ENCODE peak calls at places on chromosome 19, in seven cellular contexts. One of them, this sample, is unnamed.

GRCh38 chr19:42290523-42291436 is 11.2 kb upstream of the PRR19 start:
- DNase-seq in LHCN-M2: no peak
- DNase-seq in OCI-LY7: peak; percentile 71
- DNase-seq in GM12892: peak; percentile 72
- DNase-seq in A549: peak; percentile 79
- DNase-seq in activated CD4-positive, CD25-positive, alpha-beta regulatory T cell: peak; percentile 61
- DNase-seq in SIG-M5: no peak
- DNase-seq in this sample: peak; percentile 66

GRCh38 chr19:49781394-49781793 is 14.6 kb downstream of the AP2A1 start:
- DNase-seq in LHCN-M2: no peak
- DNase-seq in OCI-LY7: no peak
- DNase-seq in GM12892: no peak
- DNase-seq in A549: no peak
- DNase-seq in activated CD4-positive, CD25-positive, alpha-beta regulatory T cell: no peak
- DNase-seq in SIG-M5: no peak
- DNase-seq in this sample: no peak

GRCh38 chr19:21462540-21462939 is 42.9 kb upstream of the ZNF429 start:
- DNase-seq in LHCN-M2: no peak
- DNase-seq in OCI-LY7: no peak
- DNase-seq in GM12892: no peak
- DNase-seq in A549: no peak
- DNase-seq in activated CD4-positive, CD25-positive, alpha-beta regulatory T cell: no peak
- DNase-seq in SIG-M5: no peak
- DNase-seq in this sample: no peak

GRCh38 chr19:55486971-55487883 is 1.0 kb upstream of the SSC5D start:
- DNase-seq in LHCN-M2: peak; percentile 94
- DNase-seq in OCI-LY7: no peak
- DNase-seq in GM12892: no peak
- DNase-seq in A549: peak; percentile 77
- DNase-seq in activated CD4-positive, CD25-positive, alpha-beta regulatory T cell: no peak
- DNase-seq in SIG-M5: no peak
- DNase-seq in this sample: peak; percentile 49

GRCh38 chr19:12828494-12828893 is 5.9 kb downstream of the RTBDN start:
- DNase-seq in LHCN-M2: no peak
- DNase-seq in OCI-LY7: peak; percentile 58
- DNase-seq in GM12892: no peak
- DNase-seq in A549: no peak
- DNase-seq in activated CD4-positive, CD25-positive, alpha-beta regulatory T cell: no peak
- DNase-seq in SIG-M5: no peak
- DNase-seq in this sample: peak; percentile 56

GRCh38 chr19:7393459-7393858 is 44.7 kb downstream of the ARHGEF18 start:
- DNase-seq in LHCN-M2: no peak
- DNase-seq in OCI-LY7: no peak
- DNase-seq in GM12892: no peak
- DNase-seq in A549: no peak
- DNase-seq in activated CD4-positive, CD25-positive, alpha-beta regulatory T cell: no peak
- DNase-seq in SIG-M5: no peak
- DNase-seq in this sample: no peak

GRCh38 chr19:2774083-2774679 is 8.9 kb downstream of the SGTA start:
- DNase-seq in LHCN-M2: no peak
- DNase-seq in OCI-LY7: peak; percentile 63
- DNase-seq in GM12892: no peak
- DNase-seq in A549: no peak
- DNase-seq in activated CD4-positive, CD25-positive, alpha-beta regulatory T cell: no peak
- DNase-seq in SIG-M5: no peak
- DNase-seq in this sample: no peak

GRCh38 chr19:35718345-35719041 is 690 bp downstream of the KMT2B start:
- DNase-seq in LHCN-M2: peak; percentile 12
- DNase-seq in OCI-LY7: peak; percentile 59
- DNase-seq in GM12892: peak; percentile 65
- DNase-seq in A549: peak; percentile 40
- DNase-seq in activated CD4-positive, CD25-positive, alpha-beta regulatory T cell: peak; percentile 44
- DNase-seq in SIG-M5: no peak
- DNase-seq in this sample: peak; percentile 77

GRCh38 chr19:50486823-50487515 is 10.3 kb upstream of the GARIN5A start:
- DNase-seq in LHCN-M2: peak; percentile 66
- DNase-seq in OCI-LY7: peak; percentile 60
- DNase-seq in GM12892: no peak
- DNase-seq in A549: peak; percentile 92
- DNase-seq in activated CD4-positive, CD25-positive, alpha-beta regulatory T cell: no peak
- DNase-seq in SIG-M5: no peak
- DNase-seq in this sample: no peak

GRCh38 chr19:4096049-4096892 is 27.7 kb downstream of the MAP2K2 start:
- DNase-seq in LHCN-M2: no peak
- DNase-seq in OCI-LY7: no peak
- DNase-seq in GM12892: no peak
- DNase-seq in A549: no peak
- DNase-seq in activated CD4-positive, CD25-positive, alpha-beta regulatory T cell: no peak
- DNase-seq in SIG-M5: no peak
- DNase-seq in this sample: no peak

GRCh38 chr19:6720369-6721112 is at the start of gene C3:
- DNase-seq in LHCN-M2: peak; percentile 43
- DNase-seq in OCI-LY7: no peak
- DNase-seq in GM12892: no peak
- DNase-seq in A549: peak; percentile 62
- DNase-seq in activated CD4-positive, CD25-positive, alpha-beta regulatory T cell: no peak
- DNase-seq in SIG-M5: no peak
- DNase-seq in this sample: no peak

GRCh38 chr19:6233051-6233826 is 46.5 kb downstream of the MLLT1 start:
- DNase-seq in LHCN-M2: peak; percentile 46
- DNase-seq in OCI-LY7: no peak
- DNase-seq in GM12892: no peak
- DNase-seq in A549: no peak
- DNase-seq in activated CD4-positive, CD25-positive, alpha-beta regulatory T cell: no peak
- DNase-seq in SIG-M5: no peak
- DNase-seq in this sample: no peak

GRCh38 chr19:912181-913079 is 589 bp downstream of the R3HDM4 start:
- DNase-seq in LHCN-M2: no peak
- DNase-seq in OCI-LY7: no peak
- DNase-seq in GM12892: peak; percentile 67
- DNase-seq in A549: no peak
- DNase-seq in activated CD4-positive, CD25-positive, alpha-beta regulatory T cell: no peak
- DNase-seq in SIG-M5: no peak
- DNase-seq in this sample: peak; percentile 76

GRCh38 chr19:4597975-4598671 is 38.6 kb upstream of the SEMA6B start:
- DNase-seq in LHCN-M2: peak; percentile 63
- DNase-seq in OCI-LY7: peak; percentile 75
- DNase-seq in GM12892: peak; percentile 76
- DNase-seq in A549: peak; percentile 70
- DNase-seq in activated CD4-positive, CD25-positive, alpha-beta regulatory T cell: no peak
- DNase-seq in SIG-M5: no peak
- DNase-seq in this sample: peak; percentile 88

GRCh38 chr19:48842744-48843162 is 6.5 kb upstream of the HSD17B14 start:
- DNase-seq in LHCN-M2: peak; percentile 46
- DNase-seq in OCI-LY7: peak; percentile 76
- DNase-seq in GM12892: no peak
- DNase-seq in A549: peak; percentile 71
- DNase-seq in activated CD4-positive, CD25-positive, alpha-beta regulatory T cell: no peak
- DNase-seq in SIG-M5: no peak
- DNase-seq in this sample: peak; percentile 66

GRCh38 chr19:32289566-32290210 is 55.7 kb upstream of the ZNF507 start:
- DNase-seq in LHCN-M2: no peak
- DNase-seq in OCI-LY7: no peak
- DNase-seq in GM12892: no peak
- DNase-seq in A549: no peak
- DNase-seq in activated CD4-positive, CD25-positive, alpha-beta regulatory T cell: no peak
- DNase-seq in SIG-M5: peak; percentile 47
- DNase-seq in this sample: no peak

GRCh38 chr19:44552324-44552723 is 22.8 kb upstream of the CEACAM20 start:
- DNase-seq in LHCN-M2: peak; percentile 40
- DNase-seq in OCI-LY7: peak; percentile 41
- DNase-seq in GM12892: no peak
- DNase-seq in A549: peak; percentile 81
- DNase-seq in activated CD4-positive, CD25-positive, alpha-beta regulatory T cell: no peak
- DNase-seq in SIG-M5: no peak
- DNase-seq in this sample: peak; percentile 32

GRCh38 chr19:43739836-43740235 is 14.9 kb downstream of the SMG9 start:
- DNase-seq in LHCN-M2: no peak
- DNase-seq in OCI-LY7: no peak
- DNase-seq in GM12892: no peak
- DNase-seq in A549: peak; percentile 58
- DNase-seq in activated CD4-positive, CD25-positive, alpha-beta regulatory T cell: no peak
- DNase-seq in SIG-M5: no peak
- DNase-seq in this sample: no peak

GRCh38 chr19:54172764-54173699 is at the start of gene TMC4:
- DNase-seq in LHCN-M2: no peak
- DNase-seq in OCI-LY7: peak; percentile 52
- DNase-seq in GM12892: no peak
- DNase-seq in A549: peak; percentile 45
- DNase-seq in activated CD4-positive, CD25-positive, alpha-beta regulatory T cell: no peak
- DNase-seq in SIG-M5: no peak
- DNase-seq in this sample: no peak

GRCh38 chr19:7685546-7686445 is 5.2 kb downstream of the TRAPPC5 start:
- DNase-seq in LHCN-M2: no peak
- DNase-seq in OCI-LY7: no peak
- DNase-seq in GM12892: no peak
- DNase-seq in A549: no peak
- DNase-seq in activated CD4-positive, CD25-positive, alpha-beta regulatory T cell: no peak
- DNase-seq in SIG-M5: no peak
- DNase-seq in this sample: no peak